ENCODE peak calls at places on chromosomes 13 and 19, in nine cellular contexts. E is neural progenitor cell, H is HCT116, L is AG04450, D is fibroblast of mammary gland, S is brain microvascular endothelial cell, V is CD14-positive monocyte, C is heart right ventricle, J is left ventricle myocardium inferior. W is an unnamed sample.

GRCh38 chr19:16660763-16661479 is at the start of gene TMEM38A:
- DNase-seq in E (peak), H (no peak), L (no peak), D (no peak), S (no peak), V (no peak), C (peak), J (peak), W (no peak)

GRCh38 chr19:35733180-35734125 is 8.8 kb downstream of the IGFLR1 start:
- DNase-seq in E (no peak), H (no peak), L (no peak), D (no peak), S (no peak), V (no peak), C (no peak), J (no peak), W (no peak)

GRCh38 chr19:42250249-42250665 is 4.7 kb downstream of the ERF start:
- DNase-seq in E (no peak), H (no peak), L (no peak), D (no peak), S (no peak), V (no peak), C (peak), J (no peak), W (no peak)

GRCh38 chr13:66665991-66666390 is 564.1 kb downstream of the PCDH9 start:
- DNase-seq in E (peak), H (no peak), L (peak), D (peak), S (peak), V (no peak), C (no peak), J (peak), W (peak)

GRCh38 chr19:18743281-18743825 is 47.8 kb downstream of the COMP start:
- DNase-seq in E (peak), H (no peak), L (peak), D (no peak), S (peak), V (peak), C (peak), J (peak), W (peak)

GRCh38 chr13:106263801-106264200 is 271.7 kb downstream of the EFNB2 start:
- DNase-seq in E (no peak), H (no peak), L (no peak), D (no peak), S (no peak), V (no peak), C (no peak), J (no peak), W (peak)

GRCh38 chr13:21395953-21396352 is 63.1 kb downstream of the ZDHHC20 start:
- DNase-seq in E (no peak), H (no peak), L (no peak), D (no peak), S (no peak), V (no peak), C (no peak), J (no peak), W (no peak)

GRCh38 chr19:48216933-48217332 is 38.8 kb downstream of the CARD8 start:
- DNase-seq in E (peak), H (no peak), L (no peak), D (no peak), S (no peak), V (no peak), C (no peak), J (no peak), W (no peak)

DNA sequence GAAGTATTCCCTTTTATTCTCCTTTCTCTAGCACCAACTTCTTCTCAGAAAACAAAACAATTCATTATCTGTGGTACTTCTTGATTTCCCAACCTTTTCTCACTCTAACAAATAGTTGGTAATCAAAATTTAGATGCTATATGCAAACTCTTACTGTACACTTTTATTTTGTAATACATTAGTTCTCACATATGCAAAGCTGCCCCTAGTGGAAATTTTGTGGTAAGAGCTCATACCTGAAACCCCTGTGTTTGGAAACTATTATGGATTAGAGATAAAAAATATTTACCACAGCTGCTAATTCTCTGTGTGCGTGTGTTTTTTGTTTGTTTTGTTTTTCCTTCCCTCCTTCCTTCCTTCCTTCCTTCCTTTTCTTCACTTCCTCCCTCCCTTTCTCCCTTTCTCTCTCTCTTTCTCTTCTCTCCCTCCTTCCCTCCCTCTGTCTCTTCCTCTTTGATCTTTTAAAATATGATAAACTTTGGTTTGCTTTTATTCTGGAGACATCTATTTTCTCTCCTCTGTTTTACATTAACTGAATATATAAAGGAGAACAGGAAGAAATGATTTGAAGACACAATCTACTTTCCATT is 537.4 kb downstream of the SLITRK6 start:
- DNase-seq in E (no peak), H (no peak), L (no peak), D (peak), S (no peak), V (no peak), C (no peak), J (no peak), W (no peak)
- TF ChIP-seq CTCF in E (peak), H (peak), L (peak), D (peak), S (peak), V (no peak), C (no peak), J (no peak), W (peak)

GRCh38 chr19:532578-533484 is 1.3 kb downstream of the CDC34 start:
- DNase-seq in E (peak), H (peak), L (no peak), D (peak), S (peak), V (no peak), C (peak), J (peak), W (peak)
- TF ChIP-seq CTCF in E (peak), H (peak), L (peak), D (peak), S (peak), V (peak), C (peak), J (peak), W (peak)

GRCh38 chr13:97577026-97577425 is 143.1 kb downstream of the RAP2A start:
- DNase-seq in E (no peak), H (no peak), L (no peak), D (no peak), S (no peak), V (no peak), C (no peak), J (no peak), W (no peak)

GRCh38 chr13:97573011-97573410 is 139.0 kb downstream of the RAP2A start:
- DNase-seq in E (peak), H (no peak), L (no peak), D (peak), S (no peak), V (no peak), C (no peak), J (no peak), W (no peak)

DNA sequence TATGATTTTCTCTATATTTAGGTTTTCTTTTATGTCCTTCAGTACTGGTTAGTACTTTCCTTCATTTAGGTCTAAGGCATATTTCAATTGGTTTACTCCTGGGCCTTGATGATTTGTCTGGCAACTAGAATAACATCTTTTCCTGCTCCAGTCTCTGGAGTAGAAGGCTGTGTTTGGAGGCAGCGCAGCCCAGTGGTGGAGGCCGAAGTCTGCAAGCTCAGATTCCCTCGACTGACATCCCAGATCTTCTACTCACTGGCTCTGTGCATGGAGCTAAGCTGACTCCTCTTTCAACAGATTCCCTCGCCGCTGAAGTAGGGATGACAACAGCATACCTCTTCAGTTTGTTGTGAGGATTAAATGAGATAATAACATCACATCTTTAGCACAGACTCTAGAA is 141.0 kb downstream of the RAP2A start:
- DNase-seq in E (peak), H (peak), L (peak), D (peak), S (peak), V (no peak), C (peak), J (peak), W (peak)
- TF ChIP-seq CTCF in E (peak), H (peak), L (peak), D (peak), S (peak), V (no peak), C (peak), J (peak), W (peak)

GRCh38 chr19:29884466-29884865 is 57.6 kb upstream of the URI1 start:
- DNase-seq in E (no peak), H (no peak), L (no peak), D (no peak), S (no peak), V (no peak), C (no peak), J (no peak), W (no peak)

GRCh38 chr19:29890392-29890791 is 51.6 kb upstream of the URI1 start:
- DNase-seq in E (no peak), H (no peak), L (no peak), D (no peak), S (no peak), V (no peak), C (no peak), J (no peak), W (no peak)

GRCh38 chr19:29886535-29886934 is 55.5 kb upstream of the URI1 start:
- DNase-seq in E (no peak), H (no peak), L (no peak), D (no peak), S (no peak), V (no peak), C (no peak), J (no peak), W (no peak)

GRCh38 chr19:29889702-29890101 is 52.3 kb upstream of the URI1 start:
- DNase-seq in E (no peak), H (no peak), L (no peak), D (no peak), S (no peak), V (no peak), C (no peak), J (no peak), W (no peak)

GRCh38 chr19:29887498-29887897 is 54.5 kb upstream of the URI1 start:
- DNase-seq in E (no peak), H (no peak), L (no peak), D (no peak), S (no peak), V (no peak), C (no peak), J (no peak), W (peak)
- TF ChIP-seq CTCF in E (no peak), H (no peak), L (peak), D (no peak), S (no peak), V (no peak), C (no peak), J (peak), W (no peak)

GRCh38 chr13:108349269-108349668 is 79.8 kb downstream of the TNFSF13B start:
- DNase-seq in E (no peak), H (no peak), L (no peak), D (no peak), S (no peak), V (no peak), C (no peak), J (no peak), W (no peak)

GRCh38 chr13:108346376-108346775 is 76.9 kb downstream of the TNFSF13B start:
- DNase-seq in E (no peak), H (no peak), L (no peak), D (no peak), S (no peak), V (no peak), C (no peak), J (no peak), W (no peak)

GRCh38 chr13:108342369-108343289 is 73.1 kb downstream of the TNFSF13B start:
- DNase-seq in E (peak), H (peak), L (peak), D (peak), S (peak), V (no peak), C (no peak), J (no peak), W (peak)

DNA sequence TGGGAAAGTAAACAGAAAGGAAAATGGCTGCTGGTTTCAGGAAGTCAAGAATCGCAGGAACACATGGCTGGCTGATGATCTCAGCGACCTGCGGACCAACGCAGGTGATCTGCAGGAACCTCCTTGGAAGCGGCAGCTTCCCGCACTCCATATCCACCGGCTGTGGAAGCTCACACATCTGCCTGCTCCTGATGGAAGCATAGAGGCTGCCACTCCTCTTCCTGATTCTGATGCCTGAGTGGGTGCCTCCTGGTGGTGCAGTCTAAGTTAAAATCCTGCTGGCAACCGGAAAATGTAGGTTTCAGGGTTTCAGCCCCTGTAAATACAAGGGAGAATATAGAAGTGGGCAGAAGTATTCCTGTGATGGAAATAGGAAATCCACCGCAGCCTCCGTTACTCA is 75.5 kb downstream of the TNFSF13B start:
- DNase-seq in E (peak), H (no peak), L (no peak), D (no peak), S (no peak), V (no peak), C (no peak), J (no peak), W (no peak)
- TF ChIP-seq CTCF in E (peak), H (no peak), L (no peak), D (no peak), S (peak), V (no peak), C (no peak), J (no peak), W (no peak)

GRCh38 chr19:49348305-49349188 is 13.3 kb downstream of the CD37 start:
- DNase-seq in E (no peak), H (no peak), L (no peak), D (no peak), S (no peak), V (no peak), C (no peak), J (no peak), W (no peak)

GRCh38 chr19:49347191-49347590 is 12.0 kb downstream of the CD37 start:
- DNase-seq in E (no peak), H (no peak), L (no peak), D (no peak), S (no peak), V (no peak), C (no peak), J (no peak), W (no peak)

GRCh38 chr19:49349567-49349966 is 12.6 kb downstream of the TEAD2 start:
- DNase-seq in E (no peak), H (no peak), L (no peak), D (no peak), S (no peak), V (no peak), C (no peak), J (no peak), W (no peak)

GRCh38 chr19:49344516-49345423 is 9.6 kb downstream of the CD37 start:
- DNase-seq in E (peak), H (no peak), L (no peak), D (no peak), S (no peak), V (no peak), C (no peak), J (no peak), W (no peak)

GRCh38 chr19:49347835-49348234 is 12.6 kb downstream of the CD37 start:
- DNase-seq in E (peak), H (peak), L (no peak), D (peak), S (peak), V (no peak), C (no peak), J (no peak), W (peak)
- TF ChIP-seq CTCF in E (peak), H (peak), L (peak), D (peak), S (peak), V (no peak), C (peak), J (no peak), W (peak)

GRCh38 chr19:33640773-33641172 is 19.0 kb downstream of the CHST8 start:
- DNase-seq in E (no peak), H (no peak), L (no peak), D (no peak), S (no peak), V (no peak), C (no peak), J (no peak), W (no peak)
- TF ChIP-seq CTCF in E (no peak), H (no peak), L (no peak), D (no peak), S (no peak), V (no peak), C (no peak), J (no peak), W (no peak)

GRCh38 chr13:49560270-49561063 is 24.9 kb downstream of the RCBTB1 start:
- DNase-seq in E (peak), H (no peak), L (peak), D (no peak), S (peak), V (no peak), C (no peak), J (no peak), W (peak)
- TF ChIP-seq CTCF in E (peak), H (peak), L (peak), D (no peak), S (peak), V (no peak), C (peak), J (peak), W (no peak)

GRCh38 chr13:30826911-30827577 is 79.0 kb upstream of the MEDAG start:
- DNase-seq in E (no peak), H (no peak), L (no peak), D (no peak), S (no peak), V (peak), C (no peak), J (no peak), W (no peak)
- TF ChIP-seq CTCF in E (no peak), H (no peak), L (no peak), D (no peak), S (no peak), V (no peak), C (no peak), J (no peak), W (no peak)

W was measured in fibroblast of the aortic adventitia.